ENCODE peak calls at places on chromosomes 13 and 19, in nine cellular contexts. T, S, U, W, H, Z, O, E and A are unnamed samples.

GRCh38 chr13:30652746-30653145 is 35.0 kb downstream of the USPL1 start:
- DNase-seq in T (no peak), S (no peak), U (no peak), W (no peak), H (no peak), Z (no peak), O (no peak), E (no peak), A (no peak)

GRCh38 chr13:24654741-24655140 is 25.5 kb upstream of the ATP12A start:
- DNase-seq in T (no peak), S (no peak), U (no peak), W (no peak), H (no peak), Z (no peak), O (no peak), E (no peak), A (no peak)

GRCh38 chr13:114166381-114167131 is 12.5 kb upstream of the CFAP97D2 start:
- DNase-seq in T (no peak), S (peak; percentile 71), U (no peak), W (no peak), H (no peak), Z (no peak), O (no peak), E (no peak), A (no peak)

GRCh38 chr19:33405491-33406461 is 32.3 kb downstream of the CEBPG start:
- DNase-seq in T (no peak), S (peak; percentile 24), U (no peak), W (no peak), H (no peak), Z (no peak), O (no peak), E (peak; percentile 16), A (no peak)

GRCh38 chr13:94031609-94032008 is 447.9 kb downstream of the DCT start:
- DNase-seq in T (no peak), S (no peak), U (no peak), W (no peak), H (no peak), Z (no peak), O (no peak), E (no peak), A (no peak)

GRCh38 chr13:110387451-110388140 is 80.5 kb downstream of the COL4A2 start:
- DNase-seq in T (peak; percentile 62), S (peak; percentile 73), U (no peak), W (no peak), H (no peak), Z (no peak), O (no peak), E (peak; percentile 60), A (no peak)

GRCh38 chr13:73519720-73520119 is 460.9 kb downstream of the KLF5 start:
- DNase-seq in T (no peak), S (no peak), U (no peak), W (no peak), H (no peak), Z (no peak), O (no peak), E (no peak), A (no peak)

GRCh38 chr19:3194703-3195087 is 9.0 kb downstream of the NCLN start:
- DNase-seq in T (no peak), S (no peak), U (no peak), W (no peak), H (no peak), Z (no peak), O (no peak), E (no peak), A (no peak)

GRCh38 chr19:2665103-2665502 is 37.4 kb downstream of the GNG7 start:
- DNase-seq in T (no peak), S (peak; percentile 74), U (no peak), W (no peak), H (no peak), Z (no peak), O (no peak), E (no peak), A (no peak)

GRCh38 chr19:1122972-1123363 is 19.2 kb downstream of the GPX4 start:
- DNase-seq in T (peak; percentile 93), S (no peak), U (no peak), W (no peak), H (peak; percentile 80), Z (peak; percentile 73), O (peak; percentile 65), E (no peak), A (no peak)

GRCh38 chr13:67278230-67278629 is 48.1 kb upstream of the PCDH9 start:
- DNase-seq in T (no peak), S (no peak), U (no peak), W (no peak), H (no peak), Z (no peak), O (no peak), E (no peak), A (no peak)

GRCh38 chr13:113843063-113843654 is 20.7 kb downstream of the GAS6 start:
- DNase-seq in T (no peak), S (peak; percentile 69), U (no peak), W (no peak), H (no peak), Z (no peak), O (no peak), E (no peak), A (no peak)

GRCh38 chr19:57351867-57352266 is 796 bp downstream of the ZNF304 start:
- DNase-seq in T (peak; percentile 19), S (no peak), U (no peak), W (no peak), H (no peak), Z (no peak), O (no peak), E (no peak), A (no peak)

GRCh38 chr19:52397310-52398090 is at the start of gene ZNF528:
- DNase-seq in T (peak; percentile 98), S (peak; percentile 98), U (peak; percentile 91), W (peak; percentile 97), H (peak; percentile 97), Z (peak; percentile 97), O (peak; percentile 94), E (peak; percentile 96), A (peak; percentile 71)